ENCODE peak calls at places on chromosomes 16 and 17, in eight cellular contexts. One of them, this sample, is unnamed. For H3K36me3, the result is how much of the 10 kb centered on the place peaks cover.

GRCh38 chr17:59332890-59333377 is 1.5 kb downstream of the YPEL2 start:
- DNase-seq in effector memory CD4-positive, alpha-beta T cell: no peak
- DNase-seq in PC-9: peak
- DNase-seq in endothelial cell of umbilical vein: peak
- DNase-seq in GM23338: no peak
- DNase-seq in mucosa of descending colon: no peak
- DNase-seq in upper lobe of right lung: no peak
- DNase-seq in mesenchymal stem cell: peak
- DNase-seq in this sample: no peak

GRCh38 chr16:26614102-26614864 is 452.4 kb upstream of the C16orf82 start:
- DNase-seq in effector memory CD4-positive, alpha-beta T cell: no peak
- DNase-seq in PC-9: no peak
- DNase-seq in endothelial cell of umbilical vein: no peak
- DNase-seq in GM23338: peak
- DNase-seq in mucosa of descending colon: no peak
- DNase-seq in upper lobe of right lung: no peak
- DNase-seq in mesenchymal stem cell: no peak
- DNase-seq in this sample: no peak

GRCh38 chr17:77734371-77735050 is 224.0 kb upstream of the TNRC6C start:
- DNase-seq in effector memory CD4-positive, alpha-beta T cell: no peak
- DNase-seq in PC-9: no peak
- DNase-seq in endothelial cell of umbilical vein: peak
- DNase-seq in GM23338: peak
- DNase-seq in mucosa of descending colon: peak
- DNase-seq in upper lobe of right lung: peak
- DNase-seq in mesenchymal stem cell: peak
- DNase-seq in this sample: peak

GRCh38 chr17:79182176-79183160 is 107.8 kb downstream of the ENGASE start:
- DNase-seq in effector memory CD4-positive, alpha-beta T cell: no peak
- DNase-seq in PC-9: no peak
- DNase-seq in endothelial cell of umbilical vein: no peak
- DNase-seq in GM23338: peak
- DNase-seq in mucosa of descending colon: no peak
- DNase-seq in upper lobe of right lung: no peak
- DNase-seq in mesenchymal stem cell: no peak
- DNase-seq in this sample: no peak

GRCh38 chr16:85460983-85461813 is 151.9 kb upstream of the GSE1 start:
- DNase-seq in effector memory CD4-positive, alpha-beta T cell: no peak
- DNase-seq in PC-9: no peak
- DNase-seq in endothelial cell of umbilical vein: no peak
- DNase-seq in GM23338: no peak
- DNase-seq in mucosa of descending colon: no peak
- DNase-seq in upper lobe of right lung: no peak
- DNase-seq in mesenchymal stem cell: peak
- DNase-seq in this sample: no peak

GRCh38 chr16:64969221-64969620 is 152.6 kb downstream of the CDH11 start:
- DNase-seq in effector memory CD4-positive, alpha-beta T cell: no peak
- DNase-seq in PC-9: no peak
- DNase-seq in endothelial cell of umbilical vein: no peak
- DNase-seq in GM23338: no peak
- DNase-seq in mucosa of descending colon: no peak
- DNase-seq in upper lobe of right lung: no peak
- DNase-seq in mesenchymal stem cell: peak
- DNase-seq in this sample: no peak

GRCh38 chr17:63571632-63572310 is 21.5 kb downstream of the DCAF7 start:
- DNase-seq in effector memory CD4-positive, alpha-beta T cell: no peak
- DNase-seq in PC-9: peak
- DNase-seq in endothelial cell of umbilical vein: peak
- DNase-seq in GM23338: no peak
- DNase-seq in mucosa of descending colon: no peak
- DNase-seq in upper lobe of right lung: no peak
- DNase-seq in mesenchymal stem cell: peak
- DNase-seq in this sample: no peak

GRCh38 chr17:45747907-45748306 is 36.2 kb upstream of the CRHR1 start:
- DNase-seq in effector memory CD4-positive, alpha-beta T cell: no peak
- DNase-seq in PC-9: no peak
- DNase-seq in endothelial cell of umbilical vein: no peak
- DNase-seq in GM23338: no peak
- DNase-seq in mucosa of descending colon: no peak
- DNase-seq in upper lobe of right lung: no peak
- DNase-seq in mesenchymal stem cell: no peak
- DNase-seq in this sample: no peak

GRCh38 chr16:49969356-49970030 is 55.5 kb upstream of the CNEP1R1 start:
- DNase-seq in effector memory CD4-positive, alpha-beta T cell: no peak
- DNase-seq in PC-9: no peak
- DNase-seq in endothelial cell of umbilical vein: no peak
- DNase-seq in GM23338: peak
- DNase-seq in mucosa of descending colon: no peak
- DNase-seq in upper lobe of right lung: no peak
- DNase-seq in mesenchymal stem cell: peak
- DNase-seq in this sample: no peak

GRCh38 chr17:40611840-40612509 is 35.6 kb downstream of the SMARCE1 start:
- DNase-seq in effector memory CD4-positive, alpha-beta T cell: no peak
- DNase-seq in PC-9: no peak
- DNase-seq in endothelial cell of umbilical vein: no peak
- DNase-seq in GM23338: no peak
- DNase-seq in mucosa of descending colon: no peak
- DNase-seq in upper lobe of right lung: no peak
- DNase-seq in mesenchymal stem cell: no peak
- DNase-seq in this sample: no peak

GRCh38 chr16:68357521-68357922 is 46.7 kb downstream of the PRMT7 start:
- DNase-seq in effector memory CD4-positive, alpha-beta T cell: no peak
- DNase-seq in PC-9: no peak
- DNase-seq in endothelial cell of umbilical vein: no peak
- DNase-seq in GM23338: no peak
- DNase-seq in mucosa of descending colon: peak
- DNase-seq in upper lobe of right lung: no peak
- DNase-seq in mesenchymal stem cell: no peak
- DNase-seq in this sample: no peak

GRCh38 chr16:68356919-68357286 is 46.1 kb downstream of the PRMT7 start:
- DNase-seq in effector memory CD4-positive, alpha-beta T cell: no peak
- DNase-seq in PC-9: no peak
- DNase-seq in endothelial cell of umbilical vein: no peak
- DNase-seq in GM23338: no peak
- DNase-seq in mucosa of descending colon: no peak
- DNase-seq in upper lobe of right lung: no peak
- DNase-seq in mesenchymal stem cell: peak
- DNase-seq in this sample: no peak

GRCh38 chr16:68357923-68358322 is 47.1 kb downstream of the PRMT7 start:
- DNase-seq in effector memory CD4-positive, alpha-beta T cell: no peak
- DNase-seq in PC-9: no peak
- DNase-seq in endothelial cell of umbilical vein: no peak
- DNase-seq in GM23338: no peak
- DNase-seq in mucosa of descending colon: no peak
- DNase-seq in upper lobe of right lung: no peak
- DNase-seq in mesenchymal stem cell: no peak
- DNase-seq in this sample: peak

GRCh38 chr16:68355447-68356248 is 44.8 kb downstream of the PRMT7 start:
- DNase-seq in effector memory CD4-positive, alpha-beta T cell: no peak
- DNase-seq in PC-9: no peak
- DNase-seq in endothelial cell of umbilical vein: no peak
- DNase-seq in GM23338: peak
- DNase-seq in mucosa of descending colon: peak
- DNase-seq in upper lobe of right lung: no peak
- DNase-seq in mesenchymal stem cell: no peak
- DNase-seq in this sample: peak

GRCh38 chr16:68356249-68356918 is 45.6 kb downstream of the PRMT7 start:
- DNase-seq in effector memory CD4-positive, alpha-beta T cell: peak
- DNase-seq in PC-9: no peak
- DNase-seq in endothelial cell of umbilical vein: no peak
- DNase-seq in GM23338: no peak
- DNase-seq in mucosa of descending colon: peak
- DNase-seq in upper lobe of right lung: no peak
- DNase-seq in mesenchymal stem cell: peak
- DNase-seq in this sample: no peak
- H3K36me3 ChIP-seq in effector memory CD4-positive, alpha-beta T cell: under half
- H3K36me3 ChIP-seq in PC-9: under half
- H3K36me3 ChIP-seq in endothelial cell of umbilical vein: under half
- H3K36me3 ChIP-seq in GM23338: under half
- H3K36me3 ChIP-seq in mucosa of descending colon: under half
- H3K36me3 ChIP-seq in upper lobe of right lung: half or more
- H3K36me3 ChIP-seq in mesenchymal stem cell: half or more
- H3K36me3 ChIP-seq in this sample: under half

DNA sequence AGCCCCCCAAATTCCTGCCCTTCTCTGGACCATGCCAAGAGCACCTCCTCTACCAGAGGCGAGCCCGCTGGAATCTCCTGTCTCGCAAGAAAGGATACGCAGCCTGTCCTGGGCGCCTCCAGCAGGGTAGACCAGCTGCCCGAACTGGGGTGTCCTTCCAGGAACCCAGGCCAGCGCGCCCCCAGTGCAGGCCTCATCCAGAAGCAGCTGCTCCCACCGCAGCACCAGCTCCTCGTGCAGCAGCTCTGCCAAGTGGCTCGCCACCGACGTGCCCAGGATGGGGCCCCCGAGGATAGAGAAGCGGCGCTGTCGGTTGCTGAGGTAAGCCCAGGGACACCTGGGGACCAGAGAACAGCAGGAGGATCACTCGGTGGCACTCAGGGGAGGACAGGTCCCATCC is 4.8 kb downstream of the TAF1C start:
- DNase-seq in effector memory CD4-positive, alpha-beta T cell: no peak
- DNase-seq in PC-9: no peak
- DNase-seq in endothelial cell of umbilical vein: no peak
- DNase-seq in GM23338: no peak
- DNase-seq in mucosa of descending colon: no peak
- DNase-seq in upper lobe of right lung: no peak
- DNase-seq in mesenchymal stem cell: no peak
- DNase-seq in this sample: peak
- H3K36me3 ChIP-seq in effector memory CD4-positive, alpha-beta T cell: under half
- H3K36me3 ChIP-seq in PC-9: under half
- H3K36me3 ChIP-seq in endothelial cell of umbilical vein: under half
- H3K36me3 ChIP-seq in GM23338: under half
- H3K36me3 ChIP-seq in mucosa of descending colon: under half
- H3K36me3 ChIP-seq in upper lobe of right lung: half or more
- H3K36me3 ChIP-seq in mesenchymal stem cell: half or more
- H3K36me3 ChIP-seq in this sample: under half

DNA sequence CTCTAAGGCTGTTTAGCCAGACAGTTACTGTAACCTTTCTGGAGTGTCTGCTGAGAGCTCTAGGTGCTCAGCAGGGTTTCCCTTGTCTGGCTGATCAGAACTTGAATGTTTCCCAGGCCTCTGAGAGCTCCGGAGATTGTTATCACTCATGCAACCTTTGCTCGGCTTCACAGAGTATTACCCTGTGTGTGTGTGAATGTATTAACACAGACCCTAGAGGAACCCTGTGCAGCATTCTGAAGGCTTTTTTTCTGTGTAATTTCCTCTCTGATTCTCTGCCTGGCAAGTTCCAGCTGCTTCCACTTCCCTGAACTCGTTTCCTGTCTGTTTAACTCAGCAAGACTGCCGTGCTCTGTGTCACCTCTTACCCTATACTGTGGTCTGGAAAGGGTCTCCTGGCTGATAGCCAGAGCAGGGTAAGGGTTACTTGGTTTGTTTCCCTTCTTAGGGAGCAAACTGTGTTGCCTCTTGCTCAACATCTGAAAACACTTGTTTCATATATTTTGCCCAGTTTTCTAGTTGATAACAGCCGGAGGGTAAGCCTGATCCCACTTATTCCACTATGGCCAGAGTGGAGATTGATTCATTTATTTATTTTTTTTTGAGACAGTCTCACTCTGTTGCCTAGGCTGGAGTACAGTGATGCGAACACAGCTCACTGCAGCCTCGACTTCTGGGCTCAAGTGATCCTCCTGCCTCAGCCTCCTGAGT is 21.7 kb downstream of the PRMT7 start:
- DNase-seq in effector memory CD4-positive, alpha-beta T cell: no peak
- DNase-seq in PC-9: no peak
- DNase-seq in endothelial cell of umbilical vein: peak
- DNase-seq in GM23338: no peak
- DNase-seq in mucosa of descending colon: no peak
- DNase-seq in upper lobe of right lung: no peak
- DNase-seq in mesenchymal stem cell: peak
- DNase-seq in this sample: peak
- H3K36me3 ChIP-seq in effector memory CD4-positive, alpha-beta T cell: under half
- H3K36me3 ChIP-seq in PC-9: under half
- H3K36me3 ChIP-seq in endothelial cell of umbilical vein: under half
- H3K36me3 ChIP-seq in GM23338: under half
- H3K36me3 ChIP-seq in mucosa of descending colon: under half
- H3K36me3 ChIP-seq in upper lobe of right lung: under half
- H3K36me3 ChIP-seq in mesenchymal stem cell: under half
- H3K36me3 ChIP-seq in this sample: under half

GRCh38 chr16:729768-730665 is 3.1 kb downstream of the HAGHL start:
- DNase-seq in effector memory CD4-positive, alpha-beta T cell: no peak
- DNase-seq in PC-9: peak
- DNase-seq in endothelial cell of umbilical vein: no peak
- DNase-seq in GM23338: no peak
- DNase-seq in mucosa of descending colon: peak
- DNase-seq in upper lobe of right lung: peak
- DNase-seq in mesenchymal stem cell: no peak
- DNase-seq in this sample: no peak

GRCh38 chr16:732332-732731 is 5.4 kb downstream of the HAGHL start:
- DNase-seq in effector memory CD4-positive, alpha-beta T cell: no peak
- DNase-seq in PC-9: peak
- DNase-seq in endothelial cell of umbilical vein: no peak
- DNase-seq in GM23338: no peak
- DNase-seq in mucosa of descending colon: no peak
- DNase-seq in upper lobe of right lung: no peak
- DNase-seq in mesenchymal stem cell: no peak
- DNase-seq in this sample: no peak

GRCh38 chr16:732936-733335 is 6.0 kb downstream of the HAGHL start:
- DNase-seq in effector memory CD4-positive, alpha-beta T cell: no peak
- DNase-seq in PC-9: peak
- DNase-seq in endothelial cell of umbilical vein: no peak
- DNase-seq in GM23338: peak
- DNase-seq in mucosa of descending colon: no peak
- DNase-seq in upper lobe of right lung: peak
- DNase-seq in mesenchymal stem cell: no peak
- DNase-seq in this sample: no peak

GRCh38 chr16:728890-729744 is 2.2 kb downstream of the HAGHL start:
- DNase-seq in effector memory CD4-positive, alpha-beta T cell: no peak
- DNase-seq in PC-9: peak
- DNase-seq in endothelial cell of umbilical vein: no peak
- DNase-seq in GM23338: peak
- DNase-seq in mucosa of descending colon: peak
- DNase-seq in upper lobe of right lung: peak
- DNase-seq in mesenchymal stem cell: peak
- DNase-seq in this sample: no peak

DNA sequence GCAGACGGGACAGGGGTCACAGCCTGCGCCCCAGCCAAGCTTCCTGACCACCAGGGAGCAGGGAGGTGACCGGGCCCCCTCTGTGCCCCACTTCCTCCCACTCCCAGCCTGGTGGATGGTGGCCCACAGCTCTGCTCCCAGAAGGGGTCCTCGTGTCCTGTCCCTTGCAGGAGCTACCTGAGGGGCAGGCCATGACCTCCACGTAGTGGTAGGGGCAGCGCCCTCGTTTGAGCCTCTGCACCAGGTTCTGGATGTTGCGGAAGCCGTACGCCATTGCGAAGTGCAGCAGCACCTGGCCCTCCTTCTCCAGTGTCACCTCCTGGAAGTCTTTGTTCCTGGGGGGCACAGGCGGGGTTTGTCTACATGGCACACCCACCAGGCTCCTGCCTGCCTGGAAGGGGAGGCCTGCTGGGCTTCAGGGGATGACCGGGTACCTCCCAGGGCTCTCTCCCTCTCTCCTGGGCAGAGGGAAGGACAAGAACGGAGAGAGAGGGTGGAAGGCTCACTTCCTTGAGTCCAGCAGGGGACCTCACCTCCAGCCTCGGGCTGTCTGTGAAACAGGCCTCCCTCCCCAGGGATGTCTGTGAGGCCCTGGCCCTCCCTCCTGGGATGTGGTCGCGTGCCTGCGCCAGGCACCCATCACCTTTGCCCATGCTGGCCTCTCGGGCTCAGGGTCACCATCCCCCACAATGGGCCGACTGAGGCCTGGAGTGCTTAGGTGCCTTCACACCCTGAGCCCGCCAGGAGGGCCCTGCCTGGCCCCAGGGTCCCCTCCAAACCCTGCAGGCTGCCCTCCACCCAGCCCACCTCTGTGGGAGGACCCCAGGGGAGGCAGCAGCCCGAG is 4.0 kb downstream of the HAGHL start:
- DNase-seq in effector memory CD4-positive, alpha-beta T cell: no peak
- DNase-seq in PC-9: peak
- DNase-seq in endothelial cell of umbilical vein: no peak
- DNase-seq in GM23338: no peak
- DNase-seq in mucosa of descending colon: peak
- DNase-seq in upper lobe of right lung: peak
- DNase-seq in mesenchymal stem cell: no peak
- DNase-seq in this sample: no peak
- H3K36me3 ChIP-seq in effector memory CD4-positive, alpha-beta T cell: under half
- H3K36me3 ChIP-seq in PC-9: under half
- H3K36me3 ChIP-seq in endothelial cell of umbilical vein: under half
- H3K36me3 ChIP-seq in GM23338: under half
- H3K36me3 ChIP-seq in mucosa of descending colon: under half
- H3K36me3 ChIP-seq in upper lobe of right lung: under half
- H3K36me3 ChIP-seq in mesenchymal stem cell: under half
- H3K36me3 ChIP-seq in this sample: under half

This sample was measured in aorta.